ENCODE peak calls at places on chromosomes 6 and 20, in nine cellular contexts. One of them, this sample, is unnamed.

GRCh38 chr6:15480546-15480945 is 182.3 kb downstream of the DTNBP1 start:
- DNase-seq in IMR-90: no peak
- DNase-seq in tibial artery: no peak
- DNase-seq in body of pancreas: no peak
- DNase-seq in hepatocyte: no peak
- DNase-seq in psoas muscle: no peak
- DNase-seq in heart right ventricle: no peak
- DNase-seq in endodermal cell: peak; percentile 34
- DNase-seq in fibroblast of lung: no peak
- DNase-seq in this sample: no peak

GRCh38 chr6:140082867-140083297 is 708.4 kb upstream of the CITED2 start:
- DNase-seq in IMR-90: peak; percentile 60
- DNase-seq in tibial artery: no peak
- DNase-seq in body of pancreas: peak; percentile 30
- DNase-seq in hepatocyte: no peak
- DNase-seq in psoas muscle: no peak
- DNase-seq in heart right ventricle: no peak
- DNase-seq in endodermal cell: no peak
- DNase-seq in fibroblast of lung: peak; percentile 88
- DNase-seq in this sample: no peak

GRCh38 chr6:111852704-111853103 is 20.5 kb downstream of the FYN start:
- DNase-seq in IMR-90: peak; percentile 34
- DNase-seq in tibial artery: no peak
- DNase-seq in body of pancreas: peak; percentile 33
- DNase-seq in hepatocyte: peak; percentile 50
- DNase-seq in psoas muscle: no peak
- DNase-seq in heart right ventricle: no peak
- DNase-seq in endodermal cell: no peak
- DNase-seq in fibroblast of lung: peak; percentile 74
- DNase-seq in this sample: no peak

GRCh38 chr6:150766201-150766997 is 99.1 kb upstream of the MTHFD1L start:
- DNase-seq in IMR-90: no peak
- DNase-seq in tibial artery: no peak
- DNase-seq in body of pancreas: no peak
- DNase-seq in hepatocyte: no peak
- DNase-seq in psoas muscle: peak; percentile 56
- DNase-seq in heart right ventricle: peak; percentile 29
- DNase-seq in endodermal cell: no peak
- DNase-seq in fibroblast of lung: no peak
- DNase-seq in this sample: no peak

GRCh38 chr6:154732824-154733609 is at the start of gene SCAF8:
- DNase-seq in IMR-90: peak; percentile 69
- DNase-seq in tibial artery: peak; percentile 88
- DNase-seq in body of pancreas: peak; percentile 81
- DNase-seq in hepatocyte: peak; percentile 94
- DNase-seq in psoas muscle: peak; percentile 93
- DNase-seq in heart right ventricle: peak; percentile 85
- DNase-seq in endodermal cell: peak; percentile 92
- DNase-seq in fibroblast of lung: peak; percentile 78
- DNase-seq in this sample: peak; percentile 74

GRCh38 chr6:56794421-56794820 is 151.7 kb upstream of the DST start:
- DNase-seq in IMR-90: no peak
- DNase-seq in tibial artery: no peak
- DNase-seq in body of pancreas: no peak
- DNase-seq in hepatocyte: no peak
- DNase-seq in psoas muscle: no peak
- DNase-seq in heart right ventricle: no peak
- DNase-seq in endodermal cell: peak; percentile 77
- DNase-seq in fibroblast of lung: no peak
- DNase-seq in this sample: no peak

GRCh38 chr6:161370882-161371281 is 97.0 kb upstream of the AGPAT4 start:
- DNase-seq in IMR-90: peak; percentile 71
- DNase-seq in tibial artery: no peak
- DNase-seq in body of pancreas: peak; percentile 72
- DNase-seq in hepatocyte: peak; percentile 85
- DNase-seq in psoas muscle: peak; percentile 67
- DNase-seq in heart right ventricle: peak; percentile 42
- DNase-seq in endodermal cell: peak; percentile 88
- DNase-seq in fibroblast of lung: peak; percentile 79
- DNase-seq in this sample: peak; percentile 38

GRCh38 chr6:132131777-132132176 is 180.6 kb upstream of the CCN2 start:
- DNase-seq in IMR-90: peak; percentile 100
- DNase-seq in tibial artery: peak; percentile 80
- DNase-seq in body of pancreas: peak; percentile 38
- DNase-seq in hepatocyte: peak; percentile 86
- DNase-seq in psoas muscle: peak; percentile 32
- DNase-seq in heart right ventricle: peak; percentile 16
- DNase-seq in endodermal cell: peak; percentile 42
- DNase-seq in fibroblast of lung: peak; percentile 99
- DNase-seq in this sample: peak; percentile 91

GRCh38 chr6:136249811-136250685 is at the start of gene MTFR2:
- DNase-seq in IMR-90: peak; percentile 99
- DNase-seq in tibial artery: peak; percentile 97
- DNase-seq in body of pancreas: peak; percentile 99
- DNase-seq in hepatocyte: peak; percentile 97
- DNase-seq in psoas muscle: peak; percentile 94
- DNase-seq in heart right ventricle: peak; percentile 88
- DNase-seq in endodermal cell: peak; percentile 99
- DNase-seq in fibroblast of lung: peak; percentile 99
- DNase-seq in this sample: peak; percentile 93

GRCh38 chr20:23049201-23049932 is at the start of gene THBD:
- DNase-seq in IMR-90: peak; percentile 12
- DNase-seq in tibial artery: peak; percentile 94
- DNase-seq in body of pancreas: peak; percentile 67
- DNase-seq in hepatocyte: peak; percentile 84
- DNase-seq in psoas muscle: peak; percentile 93
- DNase-seq in heart right ventricle: peak; percentile 82
- DNase-seq in endodermal cell: peak; percentile 85
- DNase-seq in fibroblast of lung: peak; percentile 60
- DNase-seq in this sample: peak; percentile 75

GRCh38 chr6:28953039-28953872 is 29.5 kb upstream of the TRIM27 start:
- DNase-seq in IMR-90: peak; percentile 72
- DNase-seq in tibial artery: no peak
- DNase-seq in body of pancreas: peak; percentile 50
- DNase-seq in hepatocyte: peak; percentile 81
- DNase-seq in psoas muscle: no peak
- DNase-seq in heart right ventricle: no peak
- DNase-seq in endodermal cell: peak; percentile 84
- DNase-seq in fibroblast of lung: peak; percentile 66
- DNase-seq in this sample: peak; percentile 68

GRCh38 chr6:113645576-113645970 is 211.6 kb upstream of the MARCKS start:
- DNase-seq in IMR-90: peak; percentile 97
- DNase-seq in tibial artery: no peak
- DNase-seq in body of pancreas: peak; percentile 47
- DNase-seq in hepatocyte: peak; percentile 77
- DNase-seq in psoas muscle: no peak
- DNase-seq in heart right ventricle: no peak
- DNase-seq in endodermal cell: no peak
- DNase-seq in fibroblast of lung: peak; percentile 41
- DNase-seq in this sample: peak; percentile 69

GRCh38 chr6:156840136-156840535 is 63.0 kb downstream of the ARID1B start:
- DNase-seq in IMR-90: no peak
- DNase-seq in tibial artery: no peak
- DNase-seq in body of pancreas: no peak
- DNase-seq in hepatocyte: no peak
- DNase-seq in psoas muscle: no peak
- DNase-seq in heart right ventricle: no peak
- DNase-seq in endodermal cell: no peak
- DNase-seq in fibroblast of lung: no peak
- DNase-seq in this sample: no peak

GRCh38 chr6:44594471-44594870 is 207.0 kb downstream of the CDC5L start:
- DNase-seq in IMR-90: no peak
- DNase-seq in tibial artery: no peak
- DNase-seq in body of pancreas: no peak
- DNase-seq in hepatocyte: no peak
- DNase-seq in psoas muscle: no peak
- DNase-seq in heart right ventricle: no peak
- DNase-seq in endodermal cell: peak; percentile 73
- DNase-seq in fibroblast of lung: no peak
- DNase-seq in this sample: peak; percentile 56

GRCh38 chr6:134174790-134175531 is 122.5 kb upstream of the SLC2A12 start:
- DNase-seq in IMR-90: peak; percentile 86
- DNase-seq in tibial artery: peak; percentile 95
- DNase-seq in body of pancreas: peak; percentile 95
- DNase-seq in hepatocyte: peak; percentile 97
- DNase-seq in psoas muscle: peak; percentile 97
- DNase-seq in heart right ventricle: peak; percentile 95
- DNase-seq in endodermal cell: peak; percentile 96
- DNase-seq in fibroblast of lung: peak; percentile 90
- DNase-seq in this sample: peak; percentile 97

GRCh38 chr6:80186082-80186481 is 79.6 kb downstream of the BCKDHB start:
- DNase-seq in IMR-90: no peak
- DNase-seq in tibial artery: no peak
- DNase-seq in body of pancreas: no peak
- DNase-seq in hepatocyte: no peak
- DNase-seq in psoas muscle: no peak
- DNase-seq in heart right ventricle: no peak
- DNase-seq in endodermal cell: peak; percentile 39
- DNase-seq in fibroblast of lung: no peak
- DNase-seq in this sample: no peak
- H3K27ac ChIP-seq in IMR-90: no peak overlapping the region
- H3K27ac ChIP-seq in tibial artery: no peak overlapping the region
- H3K27ac ChIP-seq in body of pancreas: no peak overlapping the region
- H3K27ac ChIP-seq in hepatocyte: no peak overlapping the region
- H3K27ac ChIP-seq in psoas muscle: no peak overlapping the region
- H3K27ac ChIP-seq in heart right ventricle: no peak overlapping the region
- H3K27ac ChIP-seq in endodermal cell: no peak overlapping the region
- H3K27ac ChIP-seq in fibroblast of lung: no peak overlapping the region
- H3K27ac ChIP-seq in this sample: no peak overlapping the region

GRCh38 chr20:44208165-44208564 is 2.4 kb downstream of the OSER1 start:
- DNase-seq in IMR-90: no peak
- DNase-seq in tibial artery: no peak
- DNase-seq in body of pancreas: no peak
- DNase-seq in hepatocyte: no peak
- DNase-seq in psoas muscle: no peak
- DNase-seq in heart right ventricle: no peak
- DNase-seq in endodermal cell: no peak
- DNase-seq in fibroblast of lung: no peak
- DNase-seq in this sample: no peak
- H3K4me1 ChIP-seq in IMR-90: peaks cover 12% of the 10 kb centered on the region
- H3K4me1 ChIP-seq in tibial artery: peaks cover 50% of the 10 kb centered on the region
- H3K4me1 ChIP-seq in body of pancreas: peaks cover 53% of the 10 kb centered on the region
- H3K4me1 ChIP-seq in hepatocyte: peaks cover 26% of the 10 kb centered on the region
- H3K4me1 ChIP-seq in psoas muscle: peaks cover 56% of the 10 kb centered on the region
- H3K4me1 ChIP-seq in heart right ventricle: peaks cover 50% of the 10 kb centered on the region
- H3K4me1 ChIP-seq in endodermal cell: no peaks in the 10 kb centered on the region
- H3K4me1 ChIP-seq in fibroblast of lung: peaks cover 12% of the 10 kb centered on the region
- H3K4me1 ChIP-seq in this sample: peaks cover 58% of the 10 kb centered on the region

GRCh38 chr20:62219101-62219991 is 732 bp downstream of the HRH3 start:
- DNase-seq in IMR-90: no peak
- DNase-seq in tibial artery: no peak
- DNase-seq in body of pancreas: no peak
- DNase-seq in hepatocyte: no peak
- DNase-seq in psoas muscle: no peak
- DNase-seq in heart right ventricle: no peak
- DNase-seq in endodermal cell: peak; percentile 69
- DNase-seq in fibroblast of lung: no peak
- DNase-seq in this sample: no peak
- H3K4me3 ChIP-seq in IMR-90: no peak overlapping the region
- H3K4me3 ChIP-seq in tibial artery: peak overlapping the region; percentile 28
- H3K4me3 ChIP-seq in body of pancreas: no peak overlapping the region
- H3K4me3 ChIP-seq in hepatocyte: no peak overlapping the region
- H3K4me3 ChIP-seq in psoas muscle: peak overlapping the region; percentile 45
- H3K4me3 ChIP-seq in heart right ventricle: peak overlapping the region; percentile 31
- H3K4me3 ChIP-seq in endodermal cell: no peak overlapping the region
- H3K4me3 ChIP-seq in fibroblast of lung: no peak overlapping the region
- H3K4me3 ChIP-seq in this sample: no peak overlapping the region

GRCh38 chr6:73649783-73650182 is 4.0 kb downstream of the SLC17A5 start:
- DNase-seq in IMR-90: no peak
- DNase-seq in tibial artery: no peak
- DNase-seq in body of pancreas: no peak
- DNase-seq in hepatocyte: no peak
- DNase-seq in psoas muscle: no peak
- DNase-seq in heart right ventricle: no peak
- DNase-seq in endodermal cell: no peak
- DNase-seq in fibroblast of lung: no peak
- DNase-seq in this sample: no peak

GRCh38 chr6:73653571-73654424 is at the start of gene SLC17A5:
- DNase-seq in IMR-90: peak; percentile 92
- DNase-seq in tibial artery: peak; percentile 98
- DNase-seq in body of pancreas: peak; percentile 96
- DNase-seq in hepatocyte: peak; percentile 97
- DNase-seq in psoas muscle: peak; percentile 95
- DNase-seq in heart right ventricle: peak; percentile 94
- DNase-seq in endodermal cell: peak; percentile 99
- DNase-seq in fibroblast of lung: peak; percentile 93
- DNase-seq in this sample: peak; percentile 89

GRCh38 chr6:73655341-73655917 is 1.6 kb upstream of the SLC17A5 start:
- DNase-seq in IMR-90: no peak
- DNase-seq in tibial artery: no peak
- DNase-seq in body of pancreas: no peak
- DNase-seq in hepatocyte: no peak
- DNase-seq in psoas muscle: no peak
- DNase-seq in heart right ventricle: no peak
- DNase-seq in endodermal cell: no peak
- DNase-seq in fibroblast of lung: no peak
- DNase-seq in this sample: no peak

GRCh38 chr6:73656501-73657145 is 2.8 kb upstream of the SLC17A5 start:
- DNase-seq in IMR-90: no peak
- DNase-seq in tibial artery: no peak
- DNase-seq in body of pancreas: no peak
- DNase-seq in hepatocyte: no peak
- DNase-seq in psoas muscle: no peak
- DNase-seq in heart right ventricle: no peak
- DNase-seq in endodermal cell: no peak
- DNase-seq in fibroblast of lung: no peak
- DNase-seq in this sample: no peak

DNA sequence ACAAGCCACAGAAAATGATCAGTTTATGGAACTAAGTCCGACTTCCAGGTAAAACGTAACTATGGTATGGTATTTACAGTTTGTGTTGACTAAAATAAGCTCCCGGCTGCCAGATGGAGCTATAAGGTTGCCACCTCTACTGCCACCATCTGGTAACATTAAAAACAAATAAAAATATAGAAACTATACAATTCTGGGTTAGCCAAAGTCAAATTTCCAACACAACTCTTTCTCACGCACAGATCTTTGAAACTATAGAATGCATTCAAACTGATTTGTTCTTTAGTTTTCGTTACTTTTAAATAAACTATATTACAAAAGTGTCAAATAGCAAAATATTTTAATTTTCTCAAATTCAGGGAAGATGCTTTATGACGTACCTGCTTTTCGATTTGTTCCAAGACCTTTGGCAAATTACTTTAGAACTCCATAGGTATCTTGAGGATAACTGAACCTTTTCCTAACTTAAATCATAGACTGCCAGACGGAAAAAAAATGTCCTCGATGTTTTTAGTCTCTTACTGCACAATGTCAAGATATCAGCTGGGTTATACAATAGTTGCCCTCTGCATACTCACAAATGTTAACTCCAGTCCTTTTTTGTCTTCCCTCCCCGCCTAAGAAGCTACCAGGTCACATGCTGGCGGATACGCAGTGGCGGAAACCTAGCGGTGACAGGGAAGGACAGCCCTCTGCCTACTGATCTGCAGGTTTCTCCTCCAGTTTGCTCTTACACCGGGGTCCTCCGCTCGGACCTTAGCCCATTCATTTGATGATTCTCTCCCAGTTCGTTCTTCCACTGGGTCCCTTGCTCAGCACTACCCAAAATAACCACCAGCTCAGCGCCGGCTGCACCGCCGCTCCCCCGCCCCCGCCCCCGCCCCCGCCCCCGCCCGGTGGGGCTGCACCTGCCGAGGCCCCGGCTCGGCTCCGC is 888 bp downstream of the SLC17A5 start:
- DNase-seq in IMR-90: peak; percentile 41
- DNase-seq in tibial artery: peak; percentile 87
- DNase-seq in body of pancreas: peak; percentile 76
- DNase-seq in hepatocyte: peak; percentile 70
- DNase-seq in psoas muscle: peak; percentile 67
- DNase-seq in heart right ventricle: peak; percentile 54
- DNase-seq in endodermal cell: peak; percentile 88
- DNase-seq in fibroblast of lung: peak; percentile 36
- DNase-seq in this sample: peak; percentile 62
- H3K27ac ChIP-seq in IMR-90: peak overlapping the region; percentile 13
- H3K27ac ChIP-seq in tibial artery: peak overlapping the region; percentile 99
- H3K27ac ChIP-seq in body of pancreas: peak overlapping the region; percentile 94
- H3K27ac ChIP-seq in hepatocyte: peak overlapping the region; percentile 97
- H3K27ac ChIP-seq in psoas muscle: peak overlapping the region; percentile 99
- H3K27ac ChIP-seq in heart right ventricle: peak overlapping the region; percentile 94
- H3K27ac ChIP-seq in endodermal cell: peak overlapping the region; percentile 44
- H3K27ac ChIP-seq in fibroblast of lung: peak overlapping the region; percentile 71
- H3K27ac ChIP-seq in this sample: no peak overlapping the region

This sample was measured in SJSA1.